ENCODE peak calls at places on chromosome 22, in seven cellular contexts. L is stimulated activated naive CD8-positive, alpha-beta T cell treated with anti-CD3 and anti-CD28 coated beads, Interleukin-15, amount 100 ng/mL, for 72 hours; K is Right ventricle myocardium inferior; Q is HFF-Myc; H is A549; A is Kasumi-1; I is WTC11. D is an unnamed sample.

GRCh38 chr22:35394011-35394312 is 6.0 kb upstream of the MCM5 start:
- DNase-seq in L (no peak), K (no peak), Q (no peak), H (no peak), A (no peak), I (no peak), D (no peak)

GRCh38 chr22:44393066-44393465 is 80.3 kb upstream of the SHISAL1 start:
- DNase-seq in L (no peak), K (no peak), Q (no peak), H (no peak), A (no peak), I (peak; percentile 4), D (no peak)

GRCh38 chr22:20863356-20863755 is 4.5 kb downstream of the SNAP29 start:
- DNase-seq in L (no peak), K (no peak), Q (no peak), H (no peak), A (no peak), I (no peak), D (no peak)

GRCh38 chr22:45544588-45545170 is 42.0 kb downstream of the FBLN1 start:
- DNase-seq in L (no peak), K (no peak), Q (no peak), H (no peak), A (no peak), I (no peak), D (no peak)

GRCh38 chr22:50017701-50018224 is 5.2 kb upstream of the IL17REL start:
- DNase-seq in L (peak; percentile 38), K (no peak), Q (no peak), H (no peak), A (no peak), I (no peak), D (no peak)

GRCh38 chr22:45722006-45722405 is 50.4 kb downstream of the ATXN10 start:
- DNase-seq in L (no peak), K (no peak), Q (no peak), H (no peak), A (no peak), I (no peak), D (no peak)

GRCh38 chr22:19728271-19728670 is 4.9 kb downstream of the GP1BB start:
- DNase-seq in L (no peak), K (no peak), Q (no peak), H (no peak), A (no peak), I (no peak), D (no peak)

GRCh38 chr22:50060441-50061140 is 2.5 kb upstream of the TTLL8 start:
- DNase-seq in L (no peak), K (no peak), Q (no peak), H (no peak), A (no peak), I (no peak), D (no peak)

GRCh38 chr22:40007826-40008710 is 13.3 kb downstream of the FAM83F start:
- DNase-seq in L (no peak), K (peak; percentile 43), Q (no peak), H (no peak), A (peak; percentile 26), I (no peak), D (no peak)

GRCh38 chr22:50672471-50673230 is at the start of gene SHANK3:
- DNase-seq in L (no peak), K (no peak), Q (no peak), H (no peak), A (peak; percentile 89), I (no peak), D (no peak)

GRCh38 chr22:28743852-28744251 is 2.0 kb downstream of the HSCB start:
- DNase-seq in L (no peak), K (no peak), Q (no peak), H (no peak), A (no peak), I (no peak), D (no peak)

GRCh38 chr22:23745780-23746179 is 5.1 kb downstream of the ZNF70 start:
- DNase-seq in L (no peak), K (no peak), Q (no peak), H (no peak), A (no peak), I (no peak), D (no peak)

GRCh38 chr22:49213731-49214352 is 613.8 kb downstream of the BRD1 start:
- DNase-seq in L (no peak), K (peak; percentile 34), Q (no peak), H (no peak), A (no peak), I (peak; percentile 10), D (no peak)

GRCh38 chr22:40553014-40553579 is 83.4 kb downstream of the MRTFA start:
- DNase-seq in L (no peak), K (no peak), Q (no peak), H (no peak), A (no peak), I (no peak), D (no peak)

GRCh38 chr22:38017272-38017920 is 33.0 kb upstream of the SOX10 start:
- DNase-seq in L (no peak), K (peak; percentile 91), Q (peak; percentile 35), H (no peak), A (peak; percentile 67), I (no peak), D (no peak)

GRCh38 chr22:21762712-21763581 is 27.4 kb upstream of the YPEL1 start:
- DNase-seq in L (peak; percentile 64), K (no peak), Q (no peak), H (no peak), A (no peak), I (no peak), D (no peak)

GRCh38 chr22:45969414-45969799 is 7.6 kb downstream of the WNT7B start:
- DNase-seq in L (no peak), K (no peak), Q (no peak), H (no peak), A (no peak), I (no peak), D (no peak)

GRCh38 chr22:44632823-44633478 is 69.1 kb upstream of the PRR5 start:
- DNase-seq in L (no peak), K (no peak), Q (no peak), H (no peak), A (no peak), I (no peak), D (no peak)

GRCh38 chr22:19430890-19431541 is 517 bp downstream of the HIRA start:
- DNase-seq in L (peak; percentile 45), K (peak; percentile 75), Q (no peak), H (peak; percentile 11), A (no peak), I (peak; percentile 42), D (peak; percentile 60)

GRCh38 chr22:40620464-40621046 is 16.0 kb downstream of the MRTFA start:
- DNase-seq in L (no peak), K (no peak), Q (no peak), H (peak; percentile 32), A (no peak), I (no peak), D (no peak)

GRCh38 chr22:21709688-21710087 is 25.9 kb downstream of the YPEL1 start:
- DNase-seq in L (no peak), K (no peak), Q (no peak), H (no peak), A (no peak), I (no peak), D (no peak)

GRCh38 chr22:23557467-23557866 is 22.6 kb downstream of the IGLL1 start:
- DNase-seq in L (no peak), K (no peak), Q (no peak), H (no peak), A (no peak), I (no peak), D (no peak)

GRCh38 chr22:17678817-17679385 is 40.3 kb downstream of the BCL2L13 start:
- DNase-seq in L (no peak), K (no peak), Q (no peak), H (no peak), A (no peak), I (no peak), D (no peak)

GRCh38 chr22:49290711-49291110 is 537.0 kb downstream of the BRD1 start:
- DNase-seq in L (no peak), K (no peak), Q (no peak), H (no peak), A (no peak), I (no peak), D (no peak)

GRCh38 chr22:49753961-49754673 is 73.6 kb downstream of the BRD1 start:
- DNase-seq in L (no peak), K (no peak), Q (no peak), H (no peak), A (no peak), I (peak; percentile 9), D (no peak)

GRCh38 chr22:35480143-35480542 is 60.5 kb upstream of the RASD2 start:
- DNase-seq in L (no peak), K (no peak), Q (no peak), H (no peak), A (no peak), I (no peak), D (no peak)

GRCh38 chr22:23520875-23521441 is 59.1 kb downstream of the IGLL1 start:
- DNase-seq in L (no peak), K (no peak), Q (no peak), H (peak; percentile 15), A (no peak), I (no peak), D (no peak)

GRCh38 chr22:30948930-30949342 is 19.6 kb downstream of the MORC2 start:
- DNase-seq in L (no peak), K (no peak), Q (no peak), H (no peak), A (no peak), I (no peak), D (no peak)

GRCh38 chr22:49286236-49286760 is 541.4 kb downstream of the BRD1 start:
- DNase-seq in L (no peak), K (peak; percentile 46), Q (no peak), H (no peak), A (no peak), I (no peak), D (no peak)

D was measured in GM06990.